ENCODE peak calls at places on chromosome 3, in nine cellular contexts. U is NB4, Z is body of pancreas, O is heart left ventricle, K is sigmoid colon, E is gastrocnemius medialis, X is transverse colon, B is lower leg skin, N is tibial nerve. W is an unnamed sample.

GRCh38 chr3:136818851-136819783 is at the start of gene SLC35G2:
- DNase-seq in Z (peak), B (peak), X (peak), N (peak), U (peak), E (peak), K (peak), O (peak), W (peak)

GRCh38 chr3:142285057-142285666 is 59.8 kb upstream of the GK5 start:
- DNase-seq in X (no peak), K (no peak), O (no peak), N (no peak), U (no peak), Z (no peak), E (no peak), B (no peak), W (no peak)

GRCh38 chr3:57967590-57967989 is 40.6 kb upstream of the FLNB start:
- DNase-seq in N (no peak), Z (no peak), U (no peak), O (no peak), X (peak), K (no peak), E (no peak), B (no peak), W (no peak)

GRCh38 chr3:58013099-58013498 is 4.9 kb downstream of the FLNB start:
- DNase-seq in B (no peak), E (no peak), Z (no peak), X (no peak), O (no peak), N (no peak), K (no peak), U (no peak), W (no peak)

GRCh38 chr3:159593927-159594605 is 394.6 kb upstream of the IL12A start:
- DNase-seq in N (no peak), K (no peak), Z (no peak), U (no peak), E (no peak), X (no peak), O (no peak), B (no peak), W (no peak)

GRCh38 chr3:46690798-46691197 is 2.7 kb downstream of the ALS2CL start:
- DNase-seq in B (peak), E (no peak), K (no peak), N (no peak), O (peak), Z (peak), X (peak), U (no peak), W (peak)

GRCh38 chr3:44511238-44511567 is 33.7 kb upstream of the ZNF445 start:
- DNase-seq in O (no peak), E (no peak), X (no peak), Z (no peak), K (no peak), B (no peak), U (no peak), N (no peak), W (no peak)

GRCh38 chr3:40317061-40317676 is 7.7 kb downstream of the EIF1B start:
- DNase-seq in X (peak), B (no peak), U (peak), O (no peak), E (no peak), K (no peak), Z (peak), N (peak), W (no peak)

GRCh38 chr3:39707314-39707909 is 102.0 kb upstream of the MYRIP start:
- DNase-seq in K (no peak), U (peak), N (peak), Z (no peak), E (no peak), O (no peak), B (no peak), X (no peak), W (no peak)

GRCh38 chr3:52130966-52131637 is 23.1 kb downstream of the POC1A start:
- DNase-seq in K (no peak), O (no peak), X (no peak), Z (no peak), B (no peak), N (no peak), U (no peak), E (no peak), W (no peak)

GRCh38 chr3:48661501-48662139 is 1.1 kb downstream of the CELSR3 start:
- DNase-seq in U (peak), O (peak), Z (peak), B (peak), E (peak), N (peak), X (peak), K (peak), W (peak)

GRCh38 chr3:22013641-22014040 is 262.6 kb upstream of the ZNF385D start:
- DNase-seq in K (no peak), O (no peak), U (no peak), B (no peak), E (no peak), N (no peak), Z (no peak), X (no peak), W (no peak)

GRCh38 chr3:150736316-150736719 is 26.7 kb downstream of the SIAH2 start:
- DNase-seq in N (no peak), B (no peak), Z (no peak), K (no peak), O (no peak), E (no peak), X (no peak), U (no peak), W (no peak)

GRCh38 chr3:126663257-126663656 is 8.3 kb upstream of the TXNRD3 start:
- DNase-seq in B (no peak), U (no peak), E (no peak), N (no peak), X (no peak), K (no peak), Z (no peak), O (no peak), W (no peak)

GRCh38 chr3:141452045-141452444 is 34.8 kb upstream of the RASA2 start:
- DNase-seq in E (no peak), N (peak), X (no peak), U (peak), Z (no peak), B (no peak), O (no peak), K (no peak), W (no peak)

GRCh38 chr3:174937488-174937887 is 78.4 kb downstream of the NAALADL2 start:
- DNase-seq in Z (no peak), K (no peak), U (no peak), O (no peak), B (no peak), N (no peak), E (no peak), X (no peak), W (no peak)

GRCh38 chr3:138625707-138626365 is 17.3 kb downstream of the FAIM start:
- DNase-seq in U (no peak), X (no peak), E (no peak), O (no peak), N (no peak), Z (no peak), B (no peak), K (no peak), W (no peak)

GRCh38 chr3:45575491-45575923 is 19.0 kb upstream of the LIMD1 start:
- DNase-seq in Z (no peak), U (no peak), N (no peak), E (no peak), B (no peak), K (no peak), O (no peak), X (no peak), W (no peak)

GRCh38 chr3:197028711-197029510 is 706 bp downstream of the MELTF start:
- DNase-seq in O (peak), K (no peak), X (peak), Z (no peak), E (no peak), B (peak), N (no peak), U (no peak), W (no peak)

GRCh38 chr3:110419096-110419495 is 652.5 kb upstream of the NECTIN3 start:
- DNase-seq in U (peak), O (no peak), K (no peak), E (no peak), N (no peak), B (no peak), Z (no peak), X (no peak), W (no peak)

GRCh38 chr3:10386121-10386520 is 65.2 kb upstream of the SEC13 start:
- DNase-seq in B (no peak), N (no peak), O (no peak), U (no peak), K (no peak), Z (no peak), E (no peak), X (no peak), W (no peak)
- TF ChIP-seq POLR2A in B (no peak), N (no peak), O (no peak), U (no peak), K (no peak), Z (no peak), E (no peak), X (no peak), W (no peak)

GRCh38 chr3:71454513-71455423 is 128.8 kb downstream of the FOXP1 start:
- DNase-seq in U (no peak), X (no peak), E (no peak), K (no peak), Z (no peak), O (no peak), N (no peak), B (no peak), W (no peak)
- H3K4me3 ChIP-seq in U (no peak), X (no peak), E (no peak), K (no peak), Z (no peak), O (no peak), N (no peak), B (no peak), W (no peak)

GRCh38 chr3:76500746-76501275 is 539.1 kb upstream of the ROBO2 start:
- DNase-seq in Z (no peak), N (no peak), X (no peak), B (no peak), K (no peak), U (no peak), E (no peak), O (no peak), W (no peak)

GRCh38 chr3:76509179-76509830 is 530.6 kb upstream of the ROBO2 start:
- DNase-seq in U (no peak), B (no peak), K (no peak), X (no peak), Z (no peak), E (no peak), O (no peak), N (no peak), W (no peak)

GRCh38 chr3:76502076-76502475 is 537.8 kb upstream of the ROBO2 start:
- DNase-seq in B (no peak), E (no peak), N (no peak), Z (no peak), K (no peak), U (no peak), O (no peak), X (no peak), W (no peak)

GRCh38 chr3:76501315-76501714 is 538.6 kb upstream of the ROBO2 start:
- DNase-seq in N (no peak), X (no peak), Z (no peak), U (no peak), O (no peak), K (no peak), B (no peak), E (no peak), W (no peak)

GRCh38 chr3:76505202-76505875 is 534.6 kb upstream of the ROBO2 start:
- DNase-seq in Z (no peak), E (no peak), B (no peak), O (no peak), X (no peak), N (no peak), U (no peak), K (no peak), W (no peak)
- TF ChIP-seq POLR2A in Z (no peak), E (no peak), B (no peak), O (no peak), X (no peak), N (no peak), U (no peak), K (no peak), W (no peak)

GRCh38 chr3:149717391-149718056 is 34.8 kb downstream of the COMMD2 start:
- DNase-seq in U (peak), E (no peak), B (no peak), K (peak), X (peak), N (peak), O (no peak), Z (peak), W (peak)
- H3K4me3 ChIP-seq in U (no peak), E (no peak), B (no peak), K (no peak), X (no peak), N (no peak), O (peak), Z (no peak), W (peak)

W was measured in stomach.